ENCODE peak calls at places on chromosomes 13 and 19, in four cellular contexts. V is testis, Y is fibroblast of mammary gland, S is Caco-2. H is an unnamed sample.

GRCh38 chr19:46303702-46304397 is 7.0 kb downstream of the HIF3A start:
- DNase-seq in S (peak; percentile 98), Y (peak; percentile 55), V (peak; percentile 89), H (peak; percentile 53)

GRCh38 chr19:46426506-46427162 is 2.1 kb downstream of the PNMA8C start:
- DNase-seq in Y (peak; percentile 78), S (peak; percentile 72), V (peak; percentile 94), H (peak; percentile 73)

GRCh38 chr19:5372572-5373200 is 32.1 kb upstream of the PTPRS start:
- DNase-seq in S (no peak), V (no peak), Y (no peak), H (no peak)

GRCh38 chr13:50616101-50616500 is 227.4 kb downstream of the DLEU7 start:
- DNase-seq in S (no peak), V (no peak), Y (peak; percentile 86), H (peak; percentile 55)

GRCh38 chr19:33290082-33290815 is 12.1 kb downstream of the CEBPA start:
- DNase-seq in V (no peak), S (no peak), Y (no peak), H (no peak)

GRCh38 chr13:39946769-39947168 is 291.3 kb downstream of the COG6 start:
- DNase-seq in V (no peak), Y (no peak), S (no peak), H (no peak)

GRCh38 chr19:20964798-20965197 is 41.7 kb downstream of the ZNF85 start:
- DNase-seq in Y (no peak), S (no peak), V (no peak), H (no peak)

GRCh38 chr13:27481766-27482165 is 31.4 kb upstream of the MTIF3 start:
- DNase-seq in Y (peak; percentile 40), S (peak; percentile 65), V (peak; percentile 84), H (peak; percentile 13)

GRCh38 chr19:917323-918151 is at the start of gene KISS1R:
- DNase-seq in Y (no peak), V (no peak), S (peak; percentile 74), H (no peak)

GRCh38 chr13:43573787-43574562 is 212.8 kb downstream of the ENOX1 start:
- DNase-seq in V (no peak), S (no peak), Y (no peak), H (no peak)

GRCh38 chr13:84654654-84655244 is 772.5 kb upstream of the SLITRK1 start:
- DNase-seq in S (no peak), V (no peak), Y (no peak), H (no peak)

GRCh38 chr19:28324275-28325060 is 888.5 kb downstream of the UQCRFS1 start:
- DNase-seq in V (no peak), Y (no peak), S (no peak), H (no peak)

GRCh38 chr19:56705939-56706338 is 34.4 kb upstream of the ZNF835 start:
- DNase-seq in S (no peak), V (no peak), Y (no peak), H (no peak)

GRCh38 chr13:38687246-38688229 is 661 bp downstream of the FREM2 start:
- DNase-seq in Y (peak; percentile 5), S (peak; percentile 53), V (no peak), H (peak; percentile 36)

GRCh38 chr13:94344126-94344863 is 135.2 kb downstream of the DCT start:
- DNase-seq in V (no peak), Y (peak; percentile 71), S (no peak), H (no peak)

GRCh38 chr13:62512194-62513141 is 1096.8 kb upstream of the PCDH20 start:
- DNase-seq in Y (peak; percentile 40), V (peak; percentile 61), S (peak; percentile 42), H (peak; percentile 32)

GRCh38 chr13:20566424-20566916 is 487 bp upstream of the IFT88 start:
- DNase-seq in Y (peak; percentile 87), S (no peak), V (no peak), H (no peak)

GRCh38 chr19:35790981-35791813 is 15.8 kb downstream of the ARHGAP33 start:
- DNase-seq in V (no peak), S (no peak), Y (no peak), H (no peak)

GRCh38 chr19:29687244-29687896 is 22.1 kb downstream of the PLEKHF1 start:
- DNase-seq in Y (peak; percentile 99), V (no peak), S (no peak), H (peak; percentile 95)

GRCh38 chr19:17538684-17539287 is 16.7 kb upstream of the COLGALT1 start:
- DNase-seq in S (no peak), V (no peak), Y (no peak), H (no peak)

GRCh38 chr19:19057720-19058119 is 6.1 kb upstream of the SLC25A42 start:
- DNase-seq in S (no peak), V (no peak), Y (no peak), H (no peak)

GRCh38 chr19:49064029-49064629 is 489 bp downstream of the NTF4 start:
- DNase-seq in S (peak; percentile 80), V (no peak), Y (no peak), H (no peak)

GRCh38 chr19:1265611-1266115 is 3.5 kb upstream of the CIRBP start:
- DNase-seq in Y (peak; percentile 93), S (peak; percentile 59), V (no peak), H (peak; percentile 62)

GRCh38 chr13:93169980-93170379 is 56.6 kb upstream of the GPC6 start:
- DNase-seq in Y (peak; percentile 99), S (no peak), V (no peak), H (peak; percentile 90)

GRCh38 chr19:1725100-1726064 is 27.9 kb upstream of the ONECUT3 start:
- DNase-seq in S (peak; percentile 60), V (peak; percentile 73), Y (peak; percentile 24), H (peak; percentile 35)

GRCh38 chr13:24254151-24254810 is 55.1 kb upstream of the C1QTNF9 start:
- DNase-seq in Y (peak; percentile 91), S (no peak), V (no peak), H (no peak)

GRCh38 chr19:54159352-54160181 is at the start of gene LENG1:
- DNase-seq in Y (peak; percentile 100), V (peak; percentile 100), S (peak; percentile 100), H (peak; percentile 100)

GRCh38 chr19:39641773-39642172 is 13.9 kb upstream of the LGALS16 start:
- DNase-seq in V (no peak), S (no peak), Y (no peak), H (no peak)

GRCh38 chr13:28339419-28339818 is 155.5 kb downstream of the FLT1 start:
- DNase-seq in S (no peak), V (no peak), Y (peak; percentile 16), H (peak; percentile 44)

GRCh38 chr13:92017737-92018136 is 619.3 kb downstream of the GPC5 start:
- DNase-seq in S (no peak), Y (no peak), V (no peak), H (no peak)

GRCh38 chr19:2081873-2082810 is 14.0 kb downstream of the MOB3A start:
- DNase-seq in Y (no peak), S (no peak), V (no peak), H (no peak)

GRCh38 chr13:32746474-32746873 is 160.2 kb downstream of the PDS5B start:
- DNase-seq in S (no peak), V (no peak), Y (no peak), H (peak; percentile 86)

GRCh38 chr13:32745509-32745908 is 159.3 kb downstream of the PDS5B start:
- DNase-seq in S (no peak), V (no peak), Y (no peak), H (no peak)

GRCh38 chr13:32751340-32751739 is 165.1 kb downstream of the PDS5B start:
- DNase-seq in V (no peak), Y (no peak), S (no peak), H (no peak)

GRCh38 chr13:32752997-32753606 is 166.8 kb downstream of the PDS5B start:
- DNase-seq in Y (no peak), S (no peak), V (peak; percentile 38), H (no peak)

DNA sequence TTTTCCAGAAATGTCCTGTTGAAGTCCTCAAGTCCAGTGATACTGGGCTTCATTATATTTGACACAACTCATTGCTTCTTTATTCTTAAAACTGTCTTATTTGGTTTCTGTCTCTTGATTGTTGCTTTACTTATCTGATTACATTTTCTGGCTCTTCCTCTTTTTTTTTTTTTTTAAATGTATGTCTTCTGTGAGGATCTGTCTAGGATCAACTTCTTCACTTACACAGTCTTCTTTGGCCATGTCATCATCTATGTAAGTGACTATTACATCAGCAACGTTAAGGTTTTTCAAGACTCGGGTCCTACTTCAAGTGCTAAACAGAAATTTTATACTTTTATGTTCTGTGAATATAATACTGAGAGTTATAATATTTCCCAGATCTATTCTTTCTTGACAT is 162.1 kb downstream of the PDS5B start:
- DNase-seq in Y (no peak), S (no peak), V (no peak), H (no peak)
- H3K4me3 ChIP-seq in Y (no peak overlapping the region), S (no peak overlapping the region), V (no peak overlapping the region), H (no peak overlapping the region)

DNA sequence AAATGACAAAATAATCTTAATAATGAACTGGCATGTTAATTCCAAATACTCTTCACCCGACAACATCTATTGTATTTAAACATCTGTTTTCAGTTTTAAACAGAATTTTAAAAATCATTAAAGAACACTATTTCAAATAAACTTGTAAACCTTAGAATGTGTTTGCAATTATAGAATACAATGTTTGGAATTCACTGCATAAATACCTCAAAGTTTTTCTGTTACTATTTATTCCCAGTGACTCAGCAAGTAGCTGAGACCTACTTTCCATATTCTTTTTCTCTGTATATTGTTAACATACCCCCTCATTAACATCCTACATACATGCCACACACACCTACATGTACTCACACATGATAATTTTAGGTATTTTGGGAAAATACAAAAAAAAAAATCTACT is 1134.3 kb downstream of the SLITRK1 start:
- DNase-seq in Y (peak; percentile 56), V (no peak), S (no peak), H (peak; percentile 37)
- H3K4me3 ChIP-seq in Y (no peak overlapping the region), V (no peak overlapping the region), S (no peak overlapping the region), H (no peak overlapping the region)

GRCh38 chr13:30408319-30409101 is 13.8 kb upstream of the UBE2L5 start:
- DNase-seq in V (peak; percentile 94), Y (peak; percentile 89), S (peak; percentile 95), H (peak; percentile 91)
- H3K4me3 ChIP-seq in V (peak overlapping the region; percentile 58), Y (peak overlapping the region; percentile 28), S (peak overlapping the region; percentile 19), H (no peak overlapping the region)

GRCh38 chr19:9823816-9824215 is 3.9 kb upstream of the UBL5 start:
- DNase-seq in V (no peak), S (no peak), Y (no peak), H (no peak)
- H3K4me3 ChIP-seq in V (no peak overlapping the region), S (no peak overlapping the region), Y (no peak overlapping the region), H (no peak overlapping the region)

DNA sequence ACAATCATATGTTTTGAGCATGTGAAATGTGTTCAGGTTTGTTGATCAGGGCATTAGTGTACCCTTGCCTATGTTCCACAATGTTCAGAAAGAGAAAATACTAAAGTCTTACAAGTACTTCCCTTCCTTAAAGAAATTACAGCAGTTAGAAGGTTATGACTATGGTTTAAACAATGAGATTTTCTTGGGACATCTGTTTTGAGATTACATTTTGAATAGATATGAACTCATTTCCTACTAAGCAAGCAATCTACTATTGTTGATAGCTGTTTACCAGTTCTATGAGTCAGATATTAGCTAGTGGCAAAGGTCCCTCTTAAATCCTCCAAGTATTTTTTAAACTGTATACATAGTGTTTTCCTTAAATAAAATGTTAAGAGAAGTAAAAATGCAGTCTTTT is 241.3 kb downstream of the DACH1 start:
- DNase-seq in Y (no peak), S (no peak), V (no peak), H (peak; percentile 28)
- H3K4me3 ChIP-seq in Y (no peak overlapping the region), S (no peak overlapping the region), V (no peak overlapping the region), H (no peak overlapping the region)

H was measured in astrocyte of the spinal cord.